ENCODE peak calls at places on chromosomes 2 and 18, in ten cellular contexts. Y is SW 1271; I is stimulated activated effector memory CD8-positive, alpha-beta T cell treated with anti-CD3 and anti-CD28 coated beads, Interleukin-12 subunit alpha, Interleukin-12 subunit beta, amount 100 ng/mL, for 72 hours; W is activated CD8-positive, alpha-beta memory T cell treated with anti-CD3 and anti-CD28 coated beads for 48 hours; T is GM03348; K is esophagus squamous epithelium; O is germinal center; M is endodermal cell; Z is stimulated activated CD4-positive, alpha-beta T cell treated with anti-CD3 and anti-CD28 coated beads, Interleukin-2, amount 100 ng/mL, for 48 hours; H is posterior cingulate gyrus. U is an unnamed sample.

GRCh38 chr2:235050992-235051351 is 99.2 kb downstream of the SH3BP4 start:
- DNase-seq in Y (peak), I (no peak), W (no peak), T (peak), K (peak), O (no peak), M (peak), Z (no peak), H (peak), U (peak)

GRCh38 chr2:46377666-46378560 is 80.7 kb downstream of the EPAS1 start:
- DNase-seq in Y (no peak), I (no peak), W (no peak), T (no peak), K (no peak), O (no peak), M (peak), Z (no peak), H (no peak), U (no peak)

GRCh38 chr2:199455533-199456382 is 2.0 kb downstream of the SATB2 start:
- DNase-seq in Y (peak), I (no peak), W (no peak), T (peak), K (no peak), O (no peak), M (peak), Z (no peak), H (no peak), U (no peak)

GRCh38 chr2:167607211-167607610 is 640.2 kb downstream of the STK39 start:
- DNase-seq in Y (no peak), I (no peak), W (no peak), T (no peak), K (no peak), O (no peak), M (no peak), Z (no peak), H (no peak), U (no peak)

GRCh38 chr2:77013932-77014331 is 508.2 kb downstream of the LRRTM4 start:
- DNase-seq in Y (no peak), I (no peak), W (no peak), T (no peak), K (no peak), O (no peak), M (no peak), Z (no peak), H (no peak), U (no peak)

GRCh38 chr18:39463986-39464385 is 1898.4 kb upstream of the CELF4 start:
- DNase-seq in Y (no peak), I (no peak), W (no peak), T (peak), K (no peak), O (no peak), M (no peak), Z (no peak), H (no peak), U (no peak)

GRCh38 chr18:49212819-49213218 is 247.6 kb downstream of the DYM start:
- DNase-seq in Y (no peak), I (no peak), W (no peak), T (peak), K (no peak), O (no peak), M (no peak), Z (no peak), H (no peak), U (no peak)

GRCh38 chr2:197307236-197307932 is 3.2 kb downstream of the ANKRD44 start:
- DNase-seq in Y (no peak), I (no peak), W (no peak), T (no peak), K (no peak), O (no peak), M (no peak), Z (no peak), H (no peak), U (no peak)

GRCh38 chr2:216636570-216637450 is 3.6 kb downstream of the IGFBP2 start:
- DNase-seq in Y (no peak), I (no peak), W (no peak), T (peak), K (no peak), O (no peak), M (peak), Z (no peak), H (no peak), U (no peak)

GRCh38 chr18:48864876-48865275 is 85.9 kb downstream of the SMAD7 start:
- DNase-seq in Y (no peak), I (no peak), W (no peak), T (no peak), K (no peak), O (no peak), M (no peak), Z (no peak), H (no peak), U (no peak)

GRCh38 chr18:36297419-36298112 is at the start of gene FHOD3:
- DNase-seq in Y (peak), I (no peak), W (peak), T (peak), K (no peak), O (peak), M (peak), Z (no peak), H (peak), U (no peak)

GRCh38 chr18:76496200-76496890 is 1.3 kb upstream of the ZNF516 start:
- DNase-seq in Y (no peak), I (no peak), W (peak), T (peak), K (no peak), O (no peak), M (peak), Z (no peak), H (no peak), U (no peak)

GRCh38 chr2:102478686-102479470 is 5.9 kb downstream of the SLC9A4 start:
- DNase-seq in Y (no peak), I (no peak), W (no peak), T (no peak), K (no peak), O (no peak), M (peak), Z (no peak), H (no peak), U (no peak)

GRCh38 chr2:39625927-39626270 is 39.8 kb upstream of the TMEM178A start:
- DNase-seq in Y (no peak), I (no peak), W (no peak), T (no peak), K (no peak), O (no peak), M (no peak), Z (no peak), H (no peak), U (no peak)

GRCh38 chr2:76437564-76437963 is 726.8 kb upstream of the GCFC2 start:
- DNase-seq in Y (no peak), I (no peak), W (no peak), T (no peak), K (no peak), O (no peak), M (no peak), Z (no peak), H (no peak), U (no peak)

GRCh38 chr2:105403241-105403784 is 4.5 kb upstream of the FHL2 start:
- DNase-seq in Y (no peak), I (no peak), W (no peak), T (no peak), K (no peak), O (no peak), M (no peak), Z (no peak), H (no peak), U (no peak)

GRCh38 chr18:73842795-73843394 is 304.7 kb downstream of the FBXO15 start:
- DNase-seq in Y (peak), I (peak), W (peak), T (peak), K (no peak), O (peak), M (peak), Z (peak), H (peak), U (no peak)

GRCh38 chr2:233429175-233429897 is 75.0 kb downstream of the DGKD start:
- DNase-seq in Y (no peak), I (no peak), W (no peak), T (no peak), K (no peak), O (no peak), M (no peak), Z (no peak), H (no peak), U (peak)

GRCh38 chr2:98514096-98514639 is 69.5 kb downstream of the INPP4A start:
- DNase-seq in Y (no peak), I (peak), W (no peak), T (no peak), K (no peak), O (no peak), M (peak), Z (no peak), H (no peak), U (no peak)

GRCh38 chr18:55786651-55787272 is 198.8 kb upstream of the TCF4 start:
- DNase-seq in Y (no peak), I (no peak), W (no peak), T (no peak), K (no peak), O (no peak), M (no peak), Z (no peak), H (no peak), U (no peak)

GRCh38 chr18:14925281-14925709 is 177.3 kb downstream of the ANKRD30B start:
- DNase-seq in Y (no peak), I (no peak), W (no peak), T (no peak), K (no peak), O (no peak), M (no peak), Z (no peak), H (no peak), U (peak)

GRCh38 chr2:73163522-73164367 is 38.6 kb upstream of the NOTO start:
- DNase-seq in Y (peak), I (peak), W (no peak), T (peak), K (no peak), O (peak), M (peak), Z (peak), H (peak), U (peak)

GRCh38 chr2:222448806-222449205 is 24.5 kb downstream of the SGPP2 start:
- DNase-seq in Y (no peak), I (no peak), W (no peak), T (peak), K (no peak), O (no peak), M (no peak), Z (no peak), H (no peak), U (no peak)

GRCh38 chr2:127173073-127173472 is 47.0 kb downstream of the CYP27C1 start:
- DNase-seq in Y (no peak), I (no peak), W (no peak), T (peak), K (no peak), O (no peak), M (no peak), Z (no peak), H (no peak), U (no peak)

GRCh38 chr18:8001711-8002110 is 434.6 kb downstream of the PTPRM start:
- DNase-seq in Y (no peak), I (no peak), W (no peak), T (no peak), K (no peak), O (no peak), M (no peak), Z (no peak), H (no peak), U (no peak)